ENCODE peak calls at places on chromosomes 7 and 10, in four cellular contexts. One of them, this sample, is unnamed.

GRCh38 chr10:24415455-24416169 is 206.7 kb downstream of the KIAA1217 start:
- DNase-seq in fibroblast of pulmonary artery: peak; percentile 70
- DNase-seq in astrocyte of the spinal cord: peak; percentile 81
- DNase-seq in MV-4-11: no peak
- DNase-seq in this sample: no peak

GRCh38 chr10:109934958-109935793 is 11.9 kb upstream of the XPNPEP1 start:
- DNase-seq in fibroblast of pulmonary artery: peak; percentile 86
- DNase-seq in astrocyte of the spinal cord: peak; percentile 95
- DNase-seq in MV-4-11: peak; percentile 39
- DNase-seq in this sample: no peak

GRCh38 chr10:107163086-107163880 is 1.2 kb downstream of the SORCS1 start:
- DNase-seq in MV-4-11: no peak
- DNase-seq in astrocyte of the spinal cord: no peak
- DNase-seq in fibroblast of pulmonary artery: peak; percentile 3
- DNase-seq in this sample: no peak

GRCh38 chr7:142556745-142557144 is 192.5 kb upstream of the PRSS1 start:
- DNase-seq in fibroblast of pulmonary artery: peak; percentile 95
- DNase-seq in astrocyte of the spinal cord: peak; percentile 97
- DNase-seq in MV-4-11: peak; percentile 58
- DNase-seq in this sample: peak; percentile 18

GRCh38 chr7:24825315-24825917 is 68.2 kb upstream of the GSDME start:
- DNase-seq in fibroblast of pulmonary artery: no peak
- DNase-seq in astrocyte of the spinal cord: no peak
- DNase-seq in MV-4-11: no peak
- DNase-seq in this sample: no peak

GRCh38 chr7:97555845-97556431 is 175.9 kb upstream of the TAC1 start:
- DNase-seq in MV-4-11: no peak
- DNase-seq in astrocyte of the spinal cord: no peak
- DNase-seq in fibroblast of pulmonary artery: peak; percentile 0
- DNase-seq in this sample: no peak

GRCh38 chr7:152544481-152544927 is 108.7 kb upstream of the KMT2C start:
- DNase-seq in fibroblast of pulmonary artery: no peak
- DNase-seq in MV-4-11: peak; percentile 27
- DNase-seq in astrocyte of the spinal cord: no peak
- DNase-seq in this sample: no peak

GRCh38 chr7:41107330-41107937 is 595.5 kb downstream of the INHBA start:
- DNase-seq in MV-4-11: no peak
- DNase-seq in astrocyte of the spinal cord: peak; percentile 38
- DNase-seq in fibroblast of pulmonary artery: no peak
- DNase-seq in this sample: no peak

GRCh38 chr7:157337316-157338149 is 729 bp downstream of the DNAJB6 start:
- DNase-seq in fibroblast of pulmonary artery: peak; percentile 61
- DNase-seq in astrocyte of the spinal cord: peak; percentile 55
- DNase-seq in MV-4-11: peak; percentile 35
- DNase-seq in this sample: peak; percentile 60

GRCh38 chr10:77391605-77392235 is 245.9 kb downstream of the KCNMA1 start:
- DNase-seq in astrocyte of the spinal cord: peak; percentile 91
- DNase-seq in fibroblast of pulmonary artery: peak; percentile 88
- DNase-seq in MV-4-11: no peak
- DNase-seq in this sample: no peak

GRCh38 chr10:30510184-30510931 is 76.4 kb downstream of the MAP3K8 start:
- DNase-seq in astrocyte of the spinal cord: peak; percentile 67
- DNase-seq in MV-4-11: peak; percentile 12
- DNase-seq in fibroblast of pulmonary artery: peak; percentile 62
- DNase-seq in this sample: no peak

GRCh38 chr7:89813096-89813495 is 341.2 kb upstream of the STEAP1 start:
- DNase-seq in MV-4-11: no peak
- DNase-seq in fibroblast of pulmonary artery: no peak
- DNase-seq in astrocyte of the spinal cord: no peak
- DNase-seq in this sample: no peak

GRCh38 chr7:124100190-124100589 is 67.3 kb upstream of the TMEM229A start:
- DNase-seq in fibroblast of pulmonary artery: no peak
- DNase-seq in astrocyte of the spinal cord: no peak
- DNase-seq in MV-4-11: no peak
- DNase-seq in this sample: no peak

GRCh38 chr7:158782638-158783490 is 46.4 kb downstream of the ESYT2 start:
- DNase-seq in fibroblast of pulmonary artery: peak; percentile 56
- DNase-seq in MV-4-11: no peak
- DNase-seq in astrocyte of the spinal cord: peak; percentile 50
- DNase-seq in this sample: no peak

GRCh38 chr7:47300472-47301021 is 281.4 kb downstream of the TNS3 start:
- DNase-seq in astrocyte of the spinal cord: no peak
- DNase-seq in MV-4-11: no peak
- DNase-seq in fibroblast of pulmonary artery: no peak
- DNase-seq in this sample: no peak

GRCh38 chr10:35588836-35589235 is 16.3 kb upstream of the GJD4 start:
- DNase-seq in astrocyte of the spinal cord: no peak
- DNase-seq in MV-4-11: no peak
- DNase-seq in fibroblast of pulmonary artery: no peak
- DNase-seq in this sample: no peak

GRCh38 chr10:75355706-75356105 is 45.9 kb downstream of the ZNF503 start:
- DNase-seq in astrocyte of the spinal cord: no peak
- DNase-seq in fibroblast of pulmonary artery: no peak
- DNase-seq in MV-4-11: no peak
- DNase-seq in this sample: no peak

GRCh38 chr10:99232357-99232999 is 3.2 kb downstream of the HPSE2 start:
- DNase-seq in fibroblast of pulmonary artery: no peak
- DNase-seq in astrocyte of the spinal cord: no peak
- DNase-seq in MV-4-11: no peak
- DNase-seq in this sample: no peak

GRCh38 chr10:124864421-124865193 is 63.0 kb downstream of the ABRAXAS2 start:
- DNase-seq in MV-4-11: no peak
- DNase-seq in astrocyte of the spinal cord: no peak
- DNase-seq in fibroblast of pulmonary artery: no peak
- DNase-seq in this sample: no peak

GRCh38 chr10:103145860-103146466 is 47.1 kb downstream of the NT5C2 start:
- DNase-seq in MV-4-11: peak; percentile 13
- DNase-seq in astrocyte of the spinal cord: peak; percentile 83
- DNase-seq in fibroblast of pulmonary artery: peak; percentile 97
- DNase-seq in this sample: no peak

GRCh38 chr10:60611291-60611747 is 167.0 kb upstream of the CDK1 start:
- DNase-seq in MV-4-11: no peak
- DNase-seq in astrocyte of the spinal cord: peak; percentile 80
- DNase-seq in fibroblast of pulmonary artery: peak; percentile 80
- DNase-seq in this sample: no peak

GRCh38 chr7:135666156-135666555 is 3.8 kb downstream of the STMP1 start:
- DNase-seq in fibroblast of pulmonary artery: no peak
- DNase-seq in astrocyte of the spinal cord: no peak
- DNase-seq in MV-4-11: no peak
- DNase-seq in this sample: no peak

GRCh38 chr7:36045275-36045674 is 107.8 kb upstream of the EEPD1 start:
- DNase-seq in MV-4-11: no peak
- DNase-seq in fibroblast of pulmonary artery: peak; percentile 69
- DNase-seq in astrocyte of the spinal cord: no peak
- DNase-seq in this sample: no peak

GRCh38 chr7:142391191-142391992 is 133.5 kb upstream of the PRSS58 start:
- DNase-seq in fibroblast of pulmonary artery: no peak
- DNase-seq in MV-4-11: peak; percentile 8
- DNase-seq in astrocyte of the spinal cord: no peak
- DNase-seq in this sample: peak; percentile 5